ENCODE peak calls at places on chromosomes 5 and 9, in eight cellular contexts. A is cerebellum, F is NCI-H2029, H is COR-L47, S is anterior cingulate cortex, O is HCT116, W is caudate nucleus, D is NCI-H1694 treated with DMSO at 0.1 percent for 48 hours. C is an unnamed sample.

GRCh38 chr5:60789541-60789940 is 54.5 kb downstream of the ELOVL7 start:
- DNase-seq in F (no peak), A (no peak), H (no peak), S (no peak), O (no peak), W (no peak), D (no peak), C (no peak)

GRCh38 chr9:89813482-89813881 is 208.7 kb downstream of the GADD45G start:
- DNase-seq in S (no peak), F (no peak), O (no peak), W (no peak), H (no peak), D (no peak), A (no peak), C (no peak)

GRCh38 chr5:154494036-154494435 is 16.0 kb upstream of the HAND1 start:
- DNase-seq in H (no peak), S (no peak), D (peak; percentile 69), A (no peak), O (no peak), W (no peak), F (no peak), C (no peak)

GRCh38 chr5:17852701-17853100 is 218.4 kb downstream of the TAF11L14 start:
- DNase-seq in O (no peak), S (no peak), F (no peak), A (no peak), D (no peak), W (no peak), H (no peak), C (no peak)

GRCh38 chr5:77877516-77878070 is 101.5 kb upstream of the TBCA start:
- DNase-seq in F (no peak), D (no peak), A (no peak), H (no peak), S (no peak), W (no peak), O (no peak), C (no peak)

GRCh38 chr5:139146809-139147742 is 51.1 kb downstream of the SIL1 start:
- DNase-seq in W (no peak), D (no peak), F (peak; percentile 62), S (no peak), H (no peak), O (no peak), A (no peak), C (no peak)

GRCh38 chr5:111865356-111865755 is 108.4 kb upstream of the NREP start:
- DNase-seq in S (no peak), O (no peak), W (no peak), A (no peak), F (no peak), D (no peak), H (no peak), C (no peak)

GRCh38 chr5:56783261-56783660 is 32.1 kb upstream of the MAP3K1 start:
- DNase-seq in A (no peak), W (no peak), H (no peak), S (no peak), F (no peak), O (no peak), D (no peak), C (no peak)

GRCh38 chr5:67209141-67209771 is 12.7 kb upstream of the CD180 start:
- DNase-seq in H (peak; percentile 83), D (peak; percentile 81), O (peak; percentile 69), A (peak; percentile 89), F (peak; percentile 82), W (peak; percentile 60), S (peak; percentile 15), C (peak; percentile 58)

GRCh38 chr5:62593331-62593730 is 14.7 kb downstream of the LRRC70 start:
- DNase-seq in W (no peak), D (no peak), S (no peak), O (no peak), H (no peak), F (no peak), A (no peak), C (no peak)

GRCh38 chr5:36944607-36945225 is 68.1 kb downstream of the NIPBL start:
- DNase-seq in W (no peak), A (peak; percentile 13), F (peak; percentile 5), D (peak; percentile 85), O (peak; percentile 51), S (no peak), H (peak; percentile 41), C (no peak)

GRCh38 chr9:133707065-133707760 is 30.9 kb downstream of the SARDH start:
- DNase-seq in W (peak; percentile 60), S (no peak), D (peak; percentile 80), A (no peak), F (no peak), H (no peak), O (no peak), C (no peak)

GRCh38 chr5:402615-403359 is 40.2 kb upstream of the EXOC3 start:
- DNase-seq in W (no peak), O (no peak), S (no peak), H (no peak), A (no peak), F (no peak), D (no peak), C (no peak)

GRCh38 chr9:137745541-137745991 is 126.8 kb downstream of the EHMT1 start:
- DNase-seq in W (no peak), D (no peak), S (no peak), H (peak; percentile 64), F (no peak), A (no peak), O (peak; percentile 19), C (peak; percentile 29)

GRCh38 chr5:143229896-143230675 is 173.4 kb downstream of the NR3C1 start:
- DNase-seq in O (no peak), S (peak; percentile 8), H (no peak), F (no peak), A (peak; percentile 50), W (peak; percentile 67), D (peak; percentile 52), C (peak; percentile 19)

GRCh38 chr5:3601060-3601710 is 5.6 kb downstream of the IRX1 start:
- DNase-seq in F (no peak), H (no peak), D (no peak), A (no peak), S (no peak), O (no peak), W (no peak), C (no peak)

GRCh38 chr5:72531496-72532190 is 24.4 kb upstream of the ZNF366 start:
- DNase-seq in F (no peak), W (no peak), A (peak; percentile 20), D (peak; percentile 60), H (no peak), S (no peak), O (no peak), C (no peak)

GRCh38 chr5:153831976-153832375 is 206.7 kb downstream of the FAM114A2 start:
- DNase-seq in A (no peak), W (peak; percentile 6), D (no peak), S (no peak), F (no peak), H (no peak), O (peak; percentile 60), C (no peak)

GRCh38 chr9:84101892-84102632 is 121.5 kb downstream of the RMI1 start:
- DNase-seq in D (no peak), S (no peak), H (no peak), A (no peak), O (no peak), F (no peak), W (no peak), C (no peak)

GRCh38 chr5:147965712-147966111 is 59.4 kb upstream of the C5orf46 start:
- DNase-seq in A (no peak), S (no peak), F (no peak), H (no peak), W (no peak), D (no peak), O (no peak), C (no peak)

GRCh38 chr9:130140701-130141100 is 31.5 kb upstream of the NCS1 start:
- DNase-seq in A (no peak), D (no peak), H (no peak), W (no peak), S (no peak), F (no peak), O (no peak), C (no peak)

GRCh38 chr5:95734156-95734555 is 3.0 kb downstream of the RHOBTB3 start:
- DNase-seq in W (no peak), F (no peak), D (no peak), A (no peak), O (no peak), S (no peak), H (no peak), C (no peak)

C was measured in T-cell.